ENCODE peak calls at places on chromosomes 13 and 19, in seven cellular contexts. P is stimulated activated CD8-positive, alpha-beta memory T cell treated with anti-CD3 and anti-CD28 coated beads, Interleukin-2, amount 100 ng/mL, for 48 hours; J is stimulated activated CD4-positive, alpha-beta T cell treated with anti-CD3 and anti-CD28 coated beads, Interleukin-12 subunit alpha, Interleukin-12 subunit beta, amount 100 ng/mL, for 4 hours; G is NCI-H510A treated with DMSO at 0.1 percent for 48 hours; A is effector CD4-positive, alpha-beta T cell; I is NCI-H774; E is AG09309. R is an unnamed sample.

GRCh38 chr13:109779074-109779473 is 7.3 kb downstream of the IRS2 start:
- DNase-seq in P (no peak), J (no peak), G (peak; percentile 24), A (peak; percentile 53), I (no peak), E (no peak), R (no peak)

GRCh38 chr19:366205-366783 is 21.7 kb upstream of the MIER2 start:
- DNase-seq in P (no peak), J (no peak), G (no peak), A (no peak), I (no peak), E (no peak), R (no peak)

GRCh38 chr19:49058592-49058991 is 1.0 kb upstream of the CGB7 start:
- DNase-seq in P (no peak), J (no peak), G (no peak), A (no peak), I (no peak), E (no peak), R (no peak)

GRCh38 chr13:101811440-101811839 is 359.0 kb downstream of the ITGBL1 start:
- DNase-seq in P (no peak), J (no peak), G (no peak), A (no peak), I (no peak), E (no peak), R (no peak)

GRCh38 chr13:26681036-26681435 is 79.5 kb downstream of the GPR12 start:
- DNase-seq in P (no peak), J (no peak), G (no peak), A (no peak), I (no peak), E (no peak), R (no peak)

GRCh38 chr13:46569471-46569870 is 16.5 kb downstream of the LRCH1 start:
- DNase-seq in P (no peak), J (no peak), G (no peak), A (no peak), I (no peak), E (no peak), R (no peak)

GRCh38 chr13:113139580-113139979 is 17.0 kb downstream of the F10 start:
- DNase-seq in P (no peak), J (no peak), G (no peak), A (no peak), I (no peak), E (no peak), R (no peak)

GRCh38 chr13:34611678-34612077 is 330.4 kb upstream of the NBEA start:
- DNase-seq in P (no peak), J (no peak), G (peak; percentile 49), A (no peak), I (no peak), E (no peak), R (no peak)

GRCh38 chr13:51764184-51765141 is 39.5 kb downstream of the DHRS12 start:
- DNase-seq in P (peak; percentile 49), J (peak; percentile 62), G (peak; percentile 43), A (peak; percentile 43), I (no peak), E (peak; percentile 28), R (peak; percentile 25)